ENCODE peak calls at places on chromosomes 13 and 19, in six cellular contexts. R is astrocyte; Y is transverse colon; D is stimulated activated CD4-positive, alpha-beta T cell treated with anti-CD3 and anti-CD28 coated beads, Interleukin-2, amount 100 ng/mL, for 24 hours; E is Daoy; M is tibial nerve. O is an unnamed sample.

GRCh38 chr13:113835461-113836274 is 28.2 kb downstream of the GAS6 start:
- DNase-seq in R (peak; percentile 55), Y (no peak), D (no peak), E (no peak), M (no peak), O (peak; percentile 17)

GRCh38 chr13:99389520-99390304 is 82.5 kb upstream of the GPR183 start:
- DNase-seq in R (no peak), Y (no peak), D (no peak), E (no peak), M (no peak), O (no peak)

GRCh38 chr19:12913011-12913561 is 6.0 kb downstream of the SYCE2 start:
- DNase-seq in R (peak; percentile 36), Y (peak; percentile 66), D (no peak), E (no peak), M (peak; percentile 63), O (no peak)

GRCh38 chr19:54418930-54419800 is 3.9 kb downstream of the TTYH1 start:
- DNase-seq in R (no peak), Y (no peak), D (no peak), E (no peak), M (no peak), O (no peak)

GRCh38 chr19:18428837-18429674 is 8.9 kb downstream of the ISYNA1 start:
- DNase-seq in R (peak; percentile 63), Y (peak; percentile 77), D (peak; percentile 73), E (peak; percentile 95), M (no peak), O (peak; percentile 80)

GRCh38 chr19:45901432-45901903 is 945 bp downstream of the MYPOP start:
- DNase-seq in R (no peak), Y (peak; percentile 48), D (no peak), E (no peak), M (peak; percentile 24), O (peak; percentile 74)

GRCh38 chr19:33797821-33798633 is 1.4 kb downstream of the KCTD15 start:
- DNase-seq in R (peak; percentile 45), Y (peak; percentile 73), D (peak; percentile 34), E (no peak), M (no peak), O (peak; percentile 61)

GRCh38 chr13:48840366-48840765 is 135.3 kb upstream of the FNDC3A start:
- DNase-seq in R (no peak), Y (no peak), D (no peak), E (no peak), M (no peak), O (no peak)

GRCh38 chr19:3507371-3508120 is 1.4 kb downstream of the FZR1 start:
- DNase-seq in R (no peak), Y (peak; percentile 46), D (peak; percentile 48), E (peak; percentile 39), M (no peak), O (no peak)

GRCh38 chr13:109394311-109394988 is 391.9 kb downstream of the IRS2 start:
- DNase-seq in R (no peak), Y (no peak), D (no peak), E (no peak), M (no peak), O (no peak)

GRCh38 chr13:40790232-40790631 is 821 bp downstream of the SLC25A15 start:
- DNase-seq in R (no peak), Y (no peak), D (no peak), E (no peak), M (no peak), O (no peak)

GRCh38 chr13:105272660-105273631 is 1262.5 kb downstream of the EFNB2 start:
- DNase-seq in R (no peak), Y (no peak), D (no peak), E (no peak), M (no peak), O (peak; percentile 96)

GRCh38 chr13:43153436-43154082 is 130.2 kb downstream of the DNAJC15 start:
- DNase-seq in R (peak; percentile 94), Y (no peak), D (no peak), E (peak; percentile 66), M (no peak), O (no peak)

GRCh38 chr13:109348514-109349340 is 437.7 kb downstream of the IRS2 start:
- DNase-seq in R (peak; percentile 76), Y (no peak), D (no peak), E (no peak), M (no peak), O (no peak)

GRCh38 chr13:114106991-114107685 is 25.3 kb downstream of the RASA3 start:
- DNase-seq in R (no peak), Y (peak; percentile 4), D (no peak), E (no peak), M (no peak), O (no peak)

GRCh38 chr19:6392219-6393073 is 518 bp downstream of the GTF2F1 start:
- DNase-seq in R (no peak), Y (no peak), D (no peak), E (no peak), M (no peak), O (no peak)

GRCh38 chr13:75704942-75705320 is 68.8 kb downstream of the LMO7 start:
- DNase-seq in R (no peak), Y (peak; percentile 81), D (no peak), E (peak; percentile 51), M (no peak), O (no peak)

GRCh38 chr19:46115396-46116109 is 8.9 kb downstream of the IGFL3 start:
- DNase-seq in R (peak; percentile 91), Y (no peak), D (peak; percentile 60), E (peak; percentile 89), M (no peak), O (peak; percentile 82)

GRCh38 chr19:39156891-39157230 is 31.3 kb downstream of the PAK4 start:
- DNase-seq in R (no peak), Y (no peak), D (no peak), E (no peak), M (no peak), O (no peak)